ENCODE peak calls at places on chromosomes 2 and 18, in five cellular contexts. O is A549, I is cardiac muscle cell, L is choroid plexus epithelial cell, R is upper lobe of left lung. Z is an unnamed sample.

GRCh38 chr2:84882775-84883550 is 2.1 kb upstream of the TRABD2A start:
- DNase-seq in O (no peak), I (no peak), L (no peak), R (no peak), Z (no peak)

GRCh38 chr2:151478011-151478410 is 68.3 kb downstream of the RIF1 start:
- DNase-seq in O (no peak), I (no peak), L (peak), R (no peak), Z (no peak)

GRCh38 chr2:201158111-201158929 is 24.6 kb upstream of the CASP10 start:
- DNase-seq in O (peak), I (peak), L (peak), R (no peak), Z (peak)

GRCh38 chr2:67486041-67486796 is 89.1 kb downstream of the ETAA1 start:
- DNase-seq in O (no peak), I (peak), L (no peak), R (no peak), Z (no peak)

GRCh38 chr18:73908323-73908722 is 239.3 kb downstream of the FBXO15 start:
- DNase-seq in O (peak), I (peak), L (peak), R (no peak), Z (peak)

GRCh38 chr2:98915751-98916358 is 20.2 kb downstream of the CRACDL start:
- DNase-seq in O (no peak), I (no peak), L (no peak), R (no peak), Z (no peak)

GRCh38 chr2:19675856-19676460 is 225.8 kb downstream of the TTC32 start:
- DNase-seq in O (no peak), I (no peak), L (no peak), R (peak), Z (no peak)

GRCh38 chr2:214006601-214007000 is 404.3 kb upstream of the VWC2L start:
- DNase-seq in O (no peak), I (no peak), L (no peak), R (no peak), Z (no peak)

GRCh38 chr2:25521665-25522387 is 151.6 kb downstream of the DTNB start:
- DNase-seq in O (peak), I (peak), L (peak), R (no peak), Z (no peak)

GRCh38 chr18:22422909-22423548 is 5.3 kb upstream of the CTAGE1 start:
- DNase-seq in O (no peak), I (peak), L (peak), R (no peak), Z (no peak)

GRCh38 chr2:242075683-242076082 is 206.2 kb downstream of the RTP5 start:
- DNase-seq in O (peak), I (peak), L (peak), R (no peak), Z (no peak)

GRCh38 chr2:135775420-135775819 is 33.8 kb downstream of the UBXN4 start:
- DNase-seq in O (no peak), I (peak), L (peak), R (no peak), Z (no peak)

GRCh38 chr2:160492401-160493226 is 993 bp downstream of the RBMS1 start:
- DNase-seq in O (peak), I (peak), L (peak), R (peak), Z (peak)

GRCh38 chr2:160494243-160494642 is 636 bp upstream of the RBMS1 start:
- DNase-seq in O (peak), I (peak), L (peak), R (no peak), Z (peak)

GRCh38 chr2:160490760-160491367 is 2.7 kb downstream of the RBMS1 start:
- DNase-seq in O (no peak), I (no peak), L (no peak), R (no peak), Z (no peak)

GRCh38 chr2:160491922-160492371 is 1.7 kb downstream of the RBMS1 start:
- DNase-seq in O (peak), I (peak), L (peak), R (no peak), Z (peak)

DNA sequence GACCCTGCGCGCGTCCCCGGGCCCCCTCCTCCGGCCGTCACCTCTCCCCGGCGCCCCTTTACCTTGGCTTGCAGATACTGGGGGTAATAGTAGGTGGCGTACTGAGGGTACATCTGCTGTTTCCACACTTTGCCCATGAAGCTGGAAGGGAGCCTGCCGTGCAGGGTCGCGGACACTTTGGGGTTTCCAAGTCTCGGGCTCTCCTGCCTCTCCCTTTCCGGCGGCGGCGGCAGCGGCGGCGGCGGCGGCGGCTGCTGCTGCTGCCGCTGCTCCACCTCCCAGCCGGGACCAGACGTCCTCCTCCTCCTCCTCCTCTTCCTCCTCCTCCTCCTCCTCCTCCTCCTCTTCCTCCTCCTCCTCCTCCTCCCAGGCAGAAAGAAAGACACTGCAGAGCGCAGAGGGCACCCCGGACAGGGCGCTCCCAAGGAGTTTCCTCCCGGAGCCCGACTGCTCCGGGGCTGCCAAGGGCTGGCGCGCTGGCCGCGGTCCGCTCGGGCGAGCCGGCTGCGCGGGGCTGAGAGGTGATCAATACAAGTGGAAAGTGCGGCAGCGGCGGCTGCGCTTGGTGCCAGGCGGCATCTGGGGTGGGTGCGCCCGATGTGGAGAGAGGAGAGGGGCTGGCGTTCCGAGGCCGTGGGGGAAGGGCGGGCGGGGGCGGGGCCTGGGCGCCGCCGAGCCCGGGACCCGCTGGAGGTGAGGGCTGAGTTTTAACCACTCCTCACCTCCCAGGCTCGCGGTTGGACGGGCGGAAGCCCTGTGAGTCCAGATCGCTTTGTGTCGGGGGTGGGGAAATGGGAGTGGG is at the start of gene RBMS1:
- DNase-seq in O (peak), I (peak), L (peak), R (peak), Z (peak)
- TF ChIP-seq CTCF in O (no peak), I (no peak), L (no peak), R (no peak), Z (no peak)

GRCh38 chr2:160291382-160291781 is 91.3 kb upstream of the ITGB6 start:
- DNase-seq in O (no peak), I (no peak), L (no peak), R (no peak), Z (no peak)
- TF ChIP-seq CTCF in O (no peak), I (peak), L (peak), R (no peak), Z (no peak)

GRCh38 chr2:191866195-191866594 is 19.3 kb upstream of the CAVIN2 start:
- DNase-seq in O (no peak), I (no peak), L (no peak), R (no peak), Z (no peak)
- TF ChIP-seq CTCF in O (no peak), I (no peak), L (no peak), R (no peak), Z (no peak)

GRCh38 chr2:105873721-105874120 is 129.0 kb downstream of the NCK2 start:
- DNase-seq in O (peak), I (peak), L (peak), R (no peak), Z (no peak)
- TF ChIP-seq CTCF in O (no peak), I (no peak), L (no peak), R (no peak), Z (no peak)

Z was measured in nephron progenitor cell.